ENCODE peak calls at places on chromosome 1, in eight cellular contexts. K is GM23338, C is tibial artery, A is left ventricle myocardium inferior, B is kidney epithelial cell, M is cardiac muscle cell, N is tibial nerve, D is fibroblast of lung. R is an unnamed sample. For H3K27me3, the result is how much of the 10 kb centered on the place peaks cover.

GRCh38 chr1:37497832-37498231 is 16.7 kb downstream of the MEAF6 start:
- DNase-seq in B (no peak), M (no peak), K (no peak), C (no peak), D (no peak), N (no peak), A (no peak), R (no peak)

GRCh38 chr1:198107041-198107440 is 49.8 kb upstream of the NEK7 start:
- DNase-seq in N (no peak), C (no peak), A (no peak), M (no peak), K (no peak), D (no peak), B (peak), R (no peak)

GRCh38 chr1:188895611-188896010 is 1582.1 kb downstream of the BRINP3 start:
- DNase-seq in K (no peak), N (no peak), A (no peak), D (no peak), B (no peak), C (no peak), M (no peak), R (no peak)

GRCh38 chr1:114126696-114127095 is 27.0 kb downstream of the SYT6 start:
- DNase-seq in B (no peak), D (no peak), A (no peak), K (no peak), M (no peak), C (no peak), N (no peak), R (no peak)

GRCh38 chr1:47545912-47546483 is 108.2 kb downstream of the FOXD2 start:
- DNase-seq in A (no peak), K (peak), N (no peak), D (no peak), C (no peak), M (no peak), B (no peak), R (no peak)

GRCh38 chr1:12588695-12589094 is 29.3 kb downstream of the DHRS3 start:
- DNase-seq in A (no peak), B (no peak), D (no peak), M (no peak), C (no peak), K (no peak), N (no peak), R (no peak)

GRCh38 chr1:167342846-167343245 is 122.2 kb downstream of the POU2F1 start:
- DNase-seq in D (no peak), K (peak), A (no peak), B (no peak), M (no peak), C (no peak), N (no peak), R (no peak)

GRCh38 chr1:43367904-43368645 is at the start of gene ELOVL1:
- DNase-seq in N (peak), B (no peak), M (peak), A (peak), C (peak), D (peak), K (peak), R (peak)

GRCh38 chr1:38451541-38451993 is 405.0 kb upstream of the POU3F1 start:
- DNase-seq in A (no peak), B (no peak), N (no peak), D (no peak), K (peak), M (peak), C (no peak), R (no peak)

GRCh38 chr1:85374160-85374559 is 90.8 kb downstream of the DDAH1 start:
- DNase-seq in C (no peak), K (no peak), A (no peak), B (peak), M (no peak), N (no peak), D (peak), R (no peak)

GRCh38 chr1:92274939-92275338 is 23.8 kb downstream of the GLMN start:
- DNase-seq in B (peak), N (no peak), K (no peak), M (no peak), C (no peak), D (no peak), A (no peak), R (no peak)

GRCh38 chr1:243605604-243606003 is 244.4 kb downstream of the AKT3 start:
- DNase-seq in K (no peak), B (no peak), D (peak), M (no peak), C (no peak), A (no peak), N (no peak), R (no peak)

GRCh38 chr1:86137458-86137857 is 19.1 kb downstream of the COL24A1 start:
- DNase-seq in B (peak), A (no peak), K (no peak), C (no peak), N (no peak), D (peak), M (no peak), R (no peak)

GRCh38 chr1:215648957-215649356 is 81.9 kb downstream of the KCTD3 start:
- DNase-seq in N (no peak), M (no peak), A (no peak), B (no peak), K (no peak), D (no peak), C (no peak), R (no peak)

GRCh38 chr1:26768755-26769154 is 19.0 kb upstream of the PIGV start:
- DNase-seq in B (no peak), K (no peak), C (no peak), A (no peak), D (peak), M (no peak), N (no peak), R (no peak)

GRCh38 chr1:119554188-119554587 is 47.2 kb downstream of the HSD3B1 start:
- DNase-seq in M (peak), N (peak), A (no peak), D (peak), C (no peak), K (no peak), B (peak), R (no peak)

GRCh38 chr1:68111804-68112436 is 61.5 kb upstream of the DIRAS3 start:
- DNase-seq in N (peak), B (no peak), A (peak), M (peak), C (peak), K (peak), D (peak), R (no peak)

GRCh38 chr1:200217703-200218102 is 190.2 kb downstream of the NR5A2 start:
- DNase-seq in D (no peak), A (no peak), B (no peak), K (no peak), C (no peak), N (no peak), M (no peak), R (no peak)

GRCh38 chr1:39490596-39491145 is 765 bp upstream of the BMP8A start:
- DNase-seq in A (no peak), C (no peak), M (no peak), D (no peak), N (no peak), B (no peak), K (peak), R (no peak)

GRCh38 chr1:221939598-221939997 is 197.7 kb upstream of the DUSP10 start:
- DNase-seq in B (no peak), D (no peak), A (no peak), C (no peak), M (no peak), K (no peak), N (no peak), R (no peak)

GRCh38 chr1:90726716-90727480 is 9.8 kb upstream of the BARHL2 start:
- DNase-seq in K (peak), N (no peak), M (no peak), C (no peak), A (no peak), D (no peak), B (no peak), R (no peak)
- H3K27me3 ChIP-seq in K (half or more), N (half or more), M (half or more), C (under half), A (half or more), D (half or more), B (half or more), R (half or more)

DNA sequence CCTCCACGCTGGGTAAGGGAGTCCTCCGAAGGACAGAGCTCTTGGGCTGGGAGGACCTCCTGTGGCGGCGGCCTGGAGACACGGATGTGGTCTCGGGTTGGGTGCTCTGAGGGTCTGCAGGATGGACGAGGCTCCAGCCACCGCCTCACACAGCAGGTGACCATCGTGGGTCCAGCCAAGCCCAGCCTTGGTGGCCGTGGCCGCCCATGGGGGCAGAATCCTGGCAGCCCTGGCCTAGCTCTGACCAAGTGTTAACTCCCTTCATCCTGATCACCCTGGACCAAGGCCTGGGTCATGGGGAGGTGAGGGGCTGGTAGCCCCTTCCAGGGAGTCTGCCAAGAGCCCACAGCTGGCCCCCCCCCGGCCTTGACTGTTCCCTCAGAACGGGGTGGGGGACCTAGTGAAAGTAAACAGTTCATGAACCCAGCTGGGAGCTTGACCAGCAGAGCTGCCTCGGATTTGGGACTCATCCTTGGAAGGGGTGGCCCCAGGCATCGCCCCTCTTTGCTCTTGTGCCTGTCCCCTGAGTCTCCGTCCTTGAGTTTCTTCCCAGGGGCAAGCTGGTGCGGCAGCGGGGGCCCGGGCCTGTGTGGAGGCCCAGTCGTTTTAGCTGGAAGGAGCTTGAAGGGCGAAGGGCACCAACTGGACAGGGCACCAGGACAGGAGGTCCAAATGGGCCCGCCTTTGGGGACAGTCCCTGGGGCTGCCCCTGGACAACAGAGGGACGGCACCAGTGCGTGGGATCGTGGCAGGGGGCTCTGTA is 17.8 kb downstream of the ARHGEF16 start:
- DNase-seq in K (no peak), B (no peak), N (no peak), M (no peak), D (no peak), A (no peak), C (no peak), R (no peak)
- H3K4me3 ChIP-seq in K (no peak), B (no peak), N (no peak), M (no peak), D (no peak), A (no peak), C (no peak), R (no peak)

GRCh38 chr1:201370500-201370899 is 7.0 kb downstream of the TNNT2 start:
- DNase-seq in A (no peak), D (no peak), N (no peak), C (no peak), B (no peak), K (no peak), M (no peak), R (no peak)
- H3K27me3 ChIP-seq in A (under half), D (under half), N (under half), C (under half), B (under half), K (under half), M (under half), R (under half)

GRCh38 chr1:75133754-75134655 is at the start of gene LHX8:
- DNase-seq in N (no peak), A (no peak), B (no peak), C (no peak), K (peak), D (peak), M (peak), R (no peak)

GRCh38 chr1:75131593-75132420 is 2.4 kb upstream of the LHX8 start:
- DNase-seq in M (no peak), K (peak), A (no peak), N (no peak), B (no peak), D (no peak), C (no peak), R (no peak)

GRCh38 chr1:75130865-75131592 is 3.2 kb upstream of the LHX8 start:
- DNase-seq in C (no peak), B (no peak), N (no peak), M (peak), K (peak), A (no peak), D (no peak), R (no peak)

GRCh38 chr1:75134656-75134938 is 409 bp downstream of the LHX8 start:
- DNase-seq in M (no peak), N (no peak), C (no peak), B (no peak), A (no peak), K (peak), D (no peak), R (no peak)

DNA sequence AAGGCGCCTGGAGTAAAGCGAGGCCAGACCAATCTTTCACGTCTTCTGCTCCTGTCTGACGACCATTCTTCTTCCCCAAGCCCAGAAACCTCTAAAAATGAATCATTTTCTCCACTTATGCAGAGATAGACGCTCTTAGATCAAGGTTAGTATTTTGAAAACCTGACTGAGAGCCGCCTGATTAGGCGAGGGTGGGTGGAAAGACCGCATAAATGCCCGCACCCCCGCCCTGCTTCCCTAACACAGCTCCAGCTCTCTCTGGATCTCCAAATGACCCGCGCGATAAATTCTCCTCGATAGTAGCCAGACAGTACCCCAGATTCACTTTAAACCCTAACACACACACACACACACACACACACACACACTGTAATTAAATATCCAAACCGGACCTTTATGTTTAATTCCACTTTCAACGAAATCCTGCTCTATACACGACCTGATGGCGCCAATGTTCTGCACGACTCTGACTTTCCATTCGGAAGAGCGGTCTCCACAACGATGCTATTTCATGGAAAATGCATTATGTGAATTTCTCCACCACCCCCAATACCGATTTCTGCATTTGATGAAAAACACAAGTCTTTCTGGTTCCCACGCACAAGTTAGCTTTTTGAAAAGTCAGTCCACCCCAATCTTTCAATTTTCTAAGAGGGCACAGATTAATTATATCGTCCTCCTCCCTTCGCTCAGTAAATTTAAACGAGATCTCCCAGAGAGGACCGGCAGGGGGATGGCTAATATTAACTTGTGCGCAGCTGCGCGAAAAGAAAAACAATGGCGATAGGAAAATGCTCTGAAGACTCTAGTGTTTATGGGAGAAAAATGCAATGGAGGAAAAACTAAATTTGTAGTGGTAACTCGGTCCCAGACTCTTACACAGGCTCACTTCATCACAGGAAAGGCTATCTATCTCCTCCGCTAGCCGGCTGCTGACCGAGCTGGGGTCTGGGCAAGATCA is 1.5 kb upstream of the LHX8 start:
- DNase-seq in A (no peak), B (no peak), M (peak), C (no peak), D (no peak), K (peak), N (no peak), R (no peak)
- H3K4me3 ChIP-seq in A (no peak), B (no peak), M (no peak), C (no peak), D (no peak), K (peak), N (no peak), R (no peak)

GRCh38 chr1:147077936-147078605 is 94.2 kb downstream of the PRKAB2 start:
- DNase-seq in B (no peak), M (peak), D (no peak), N (no peak), C (no peak), K (peak), A (no peak), R (no peak)
- H3K27me3 ChIP-seq in B (half or more), M (half or more), D (half or more), N (half or more), C (under half), K (half or more), A (half or more), R (under half)